ENCODE peak calls at places on chromosome X, in four cellular contexts. T, G, O and J are unnamed samples.

GRCh38 chrX:53223955-53224859 is 800 bp downstream of the KDM5C start:
- DNase-seq in T (no peak), G (no peak), O (no peak), J (no peak)

GRCh38 chrX:30654989-30655607 is 1.9 kb downstream of the GK start:
- DNase-seq in T (no peak), G (no peak), O (no peak), J (no peak)

GRCh38 chrX:135086197-135086854 is 34.0 kb downstream of the ETDB start:
- DNase-seq in T (peak), G (peak), O (peak), J (peak)

GRCh38 chrX:74536142-74537010 is 78.0 kb downstream of the RLIM start:
- DNase-seq in T (peak), G (no peak), O (no peak), J (peak)

GRCh38 chrX:13087322-13088154 is 43.1 kb upstream of the FAM9C start:
- DNase-seq in T (no peak), G (peak), O (no peak), J (no peak)

GRCh38 chrX:134601240-134601639 is 57.0 kb downstream of the PLAC1 start:
- DNase-seq in T (no peak), G (no peak), O (no peak), J (no peak)

GRCh38 chrX:78493180-78493579 is 165.8 kb upstream of the CYSLTR1 start:
- DNase-seq in T (no peak), G (no peak), O (no peak), J (no peak)

GRCh38 chrX:150899191-150899757 is 806 bp upstream of the CD99L2 start:
- DNase-seq in T (peak), G (peak), O (peak), J (peak)

GRCh38 chrX:42495139-42495538 is 282.8 kb downstream of the PPP1R2C start:
- DNase-seq in T (peak), G (no peak), O (no peak), J (peak)

GRCh38 chrX:13081385-13082285 is 37.2 kb upstream of the FAM9C start:
- DNase-seq in T (no peak), G (no peak), O (no peak), J (no peak)

GRCh38 chrX:44891642-44892041 is 18.7 kb downstream of the KDM6A start:
- DNase-seq in T (no peak), G (no peak), O (no peak), J (no peak)

GRCh38 chrX:69218407-69218806 is 53.2 kb upstream of the PJA1 start:
- DNase-seq in T (no peak), G (no peak), O (no peak), J (no peak)

GRCh38 chrX:74419861-74420193 is 1.5 kb upstream of the SLC16A2 start:
- DNase-seq in T (peak), G (no peak), O (no peak), J (no peak)

GRCh38 chrX:42988700-42989099 is 210.7 kb upstream of the PPP1R2C start:
- DNase-seq in T (no peak), G (no peak), O (no peak), J (no peak)

GRCh38 chrX:97159916-97160800 is 276.4 kb downstream of the RPA4 start:
- DNase-seq in T (no peak), G (no peak), O (no peak), J (no peak)